ENCODE peak calls at places on chromosomes 2 and 18, in ten cellular contexts. N is stimulated activated CD4-positive, alpha-beta T cell treated with anti-CD3 and anti-CD28 coated beads, Interleukin-15, amount 100 ng/mL, for 1 hour; W is HFFc6; X is naive thymus-derived CD8-positive, alpha-beta T cell; T is psoas muscle; C is neural crest cell; E is HEK293T; A is D341Med; I is epithelial cell of prostate; Y is HCT116. R is an unnamed sample.

GRCh38 chr18:4636957-4637356 is 181.8 kb upstream of the DLGAP1 start:
- DNase-seq in A (no peak), I (no peak), T (no peak), E (no peak), X (no peak), C (no peak), N (no peak), Y (no peak), W (no peak), R (no peak)

GRCh38 chr18:2515408-2515807 is 55.9 kb downstream of the METTL4 start:
- DNase-seq in Y (peak; percentile 21), X (no peak), C (no peak), I (peak; percentile 36), W (peak; percentile 92), T (no peak), N (no peak), E (no peak), A (no peak), R (no peak)

GRCh38 chr2:36633470-36634092 is 35.6 kb upstream of the FEZ2 start:
- DNase-seq in T (no peak), W (peak; percentile 81), X (no peak), Y (no peak), C (no peak), N (no peak), A (no peak), E (no peak), I (peak; percentile 16), R (no peak)

GRCh38 chr18:3248062-3248669 is 565 bp downstream of the MYL12A start:
- DNase-seq in C (peak; percentile 8), E (peak; percentile 9), Y (no peak), T (peak; percentile 70), X (no peak), I (no peak), A (no peak), W (no peak), N (no peak), R (no peak)

GRCh38 chr2:70111752-70112591 is 24.7 kb downstream of the PCBP1 start:
- DNase-seq in I (no peak), Y (no peak), X (no peak), W (peak; percentile 39), T (no peak), C (no peak), A (no peak), N (no peak), E (no peak), R (no peak)

GRCh38 chr18:23575309-23575651 is 11.0 kb downstream of the NPC1 start:
- DNase-seq in X (no peak), Y (no peak), A (no peak), I (no peak), N (no peak), C (no peak), T (no peak), W (no peak), E (no peak), R (no peak)

GRCh38 chr2:55134316-55134706 is 84.1 kb upstream of the RTN4 start:
- DNase-seq in Y (no peak), I (no peak), X (no peak), C (no peak), E (no peak), W (no peak), A (no peak), T (no peak), N (no peak), R (no peak)

GRCh38 chr2:121721926-121722325 is 14.7 kb downstream of the NIFK start:
- DNase-seq in Y (no peak), I (no peak), C (no peak), A (no peak), X (no peak), E (no peak), N (no peak), T (peak; percentile 39), W (peak; percentile 86), R (no peak)

GRCh38 chr18:77676901-77677300 is 427.3 kb downstream of the GALR1 start:
- DNase-seq in Y (no peak), C (no peak), A (no peak), N (no peak), I (no peak), W (no peak), E (no peak), X (no peak), T (no peak), R (no peak)